ENCODE peak calls at places on chromosomes 3 and 15, in seven cellular contexts. H is NCI-H2171, M is NCI-H345, W is breast epithelium, N is HS-27A, C is T-helper 2 cell, V is GM12865. E is an unnamed sample.

GRCh38 chr15:93302080-93302765 is 213.2 kb upstream of the RGMA start:
- DNase-seq in H (no peak), M (no peak), W (peak; percentile 60), N (no peak), C (no peak), V (no peak), E (peak; percentile 65)

GRCh38 chr3:126807795-126808194 is 103.8 kb downstream of the CHCHD6 start:
- DNase-seq in H (no peak), M (no peak), W (no peak), N (no peak), C (no peak), V (no peak), E (no peak)

GRCh38 chr3:85572426-85572825 is 613.6 kb downstream of the CADM2 start:
- DNase-seq in H (no peak), M (no peak), W (no peak), N (no peak), C (no peak), V (no peak), E (no peak)

GRCh38 chr15:73751481-73751880 is 1.7 kb downstream of the INSYN1 start:
- DNase-seq in H (peak; percentile 53), M (peak; percentile 7), W (no peak), N (no peak), C (no peak), V (no peak), E (no peak)

GRCh38 chr3:59733041-59733809 is 683.4 kb upstream of the CFAP20DC start:
- DNase-seq in H (no peak), M (no peak), W (no peak), N (no peak), C (no peak), V (no peak), E (no peak)

GRCh38 chr3:49519266-49519665 is 35.0 kb upstream of the BSN start:
- DNase-seq in H (no peak), M (no peak), W (peak; percentile 69), N (no peak), C (no peak), V (no peak), E (peak; percentile 49)

GRCh38 chr3:158713094-158713499 is 19.2 kb downstream of the RARRES1 start:
- DNase-seq in H (no peak), M (no peak), W (no peak), N (no peak), C (no peak), V (no peak), E (no peak)

GRCh38 chr15:59825926-59826325 is 136.8 kb upstream of the BNIP2 start:
- DNase-seq in H (no peak), M (no peak), W (no peak), N (no peak), C (no peak), V (no peak), E (no peak)

GRCh38 chr3:123028233-123028828 is 768 bp upstream of the SEMA5B start:
- DNase-seq in H (peak; percentile 82), M (peak; percentile 57), W (no peak), N (peak; percentile 35), C (no peak), V (peak; percentile 53), E (no peak)

GRCh38 chr3:25001041-25001591 is 426.9 kb upstream of the RARB start:
- DNase-seq in H (no peak), M (no peak), W (no peak), N (no peak), C (no peak), V (no peak), E (no peak)